ENCODE peak calls at places on chromosomes 1 and 21, in eight cellular contexts. One of them, this sample, is unnamed.

GRCh38 chr1:181250038-181250437 is 161.5 kb downstream of the IER5 start:
- DNase-seq in heart right ventricle: no peak
- DNase-seq in left ventricle myocardium inferior: no peak
- DNase-seq in PC-9: no peak
- DNase-seq in heart left ventricle: no peak
- DNase-seq in neuronal stem cell: no peak
- DNase-seq in colonic mucosa: no peak
- DNase-seq in psoas muscle: no peak
- DNase-seq in this sample: no peak

GRCh38 chr1:84225636-84226035 is 75.9 kb upstream of the SAMD13 start:
- DNase-seq in left ventricle myocardium inferior: no peak
- DNase-seq in neuronal stem cell: no peak
- DNase-seq in psoas muscle: no peak
- DNase-seq in heart left ventricle: no peak
- DNase-seq in heart right ventricle: no peak
- DNase-seq in PC-9: no peak
- DNase-seq in colonic mucosa: no peak
- DNase-seq in this sample: no peak

GRCh38 chr1:24904731-24905354 is 25.2 kb downstream of the RUNX3 start:
- DNase-seq in neuronal stem cell: no peak
- DNase-seq in psoas muscle: no peak
- DNase-seq in heart left ventricle: no peak
- DNase-seq in PC-9: no peak
- DNase-seq in heart right ventricle: no peak
- DNase-seq in colonic mucosa: no peak
- DNase-seq in left ventricle myocardium inferior: no peak
- DNase-seq in this sample: no peak

GRCh38 chr1:241157435-241157834 is 199.6 kb downstream of the RGS7 start:
- DNase-seq in heart right ventricle: no peak
- DNase-seq in heart left ventricle: no peak
- DNase-seq in colonic mucosa: no peak
- DNase-seq in left ventricle myocardium inferior: no peak
- DNase-seq in PC-9: no peak
- DNase-seq in neuronal stem cell: no peak
- DNase-seq in psoas muscle: no peak
- DNase-seq in this sample: no peak

GRCh38 chr1:204172404-204173049 is 6.4 kb upstream of the REN start:
- DNase-seq in neuronal stem cell: no peak
- DNase-seq in colonic mucosa: no peak
- DNase-seq in left ventricle myocardium inferior: no peak
- DNase-seq in PC-9: no peak
- DNase-seq in heart right ventricle: no peak
- DNase-seq in heart left ventricle: no peak
- DNase-seq in psoas muscle: no peak
- DNase-seq in this sample: no peak

GRCh38 chr1:224168859-224169380 is 14.1 kb upstream of the DEGS1 start:
- DNase-seq in heart left ventricle: peak; percentile 37
- DNase-seq in PC-9: peak; percentile 56
- DNase-seq in colonic mucosa: peak; percentile 33
- DNase-seq in neuronal stem cell: no peak
- DNase-seq in psoas muscle: no peak
- DNase-seq in heart right ventricle: peak; percentile 59
- DNase-seq in left ventricle myocardium inferior: no peak
- DNase-seq in this sample: no peak

GRCh38 chr1:89697397-89697796 is 64.5 kb downstream of the LRRC8C start:
- DNase-seq in colonic mucosa: no peak
- DNase-seq in PC-9: no peak
- DNase-seq in heart right ventricle: no peak
- DNase-seq in heart left ventricle: no peak
- DNase-seq in left ventricle myocardium inferior: no peak
- DNase-seq in psoas muscle: no peak
- DNase-seq in neuronal stem cell: no peak
- DNase-seq in this sample: no peak

GRCh38 chr1:110229348-110230001 is 19.4 kb downstream of the KCNC4 start:
- DNase-seq in heart left ventricle: no peak
- DNase-seq in PC-9: peak; percentile 68
- DNase-seq in heart right ventricle: no peak
- DNase-seq in colonic mucosa: no peak
- DNase-seq in psoas muscle: no peak
- DNase-seq in left ventricle myocardium inferior: no peak
- DNase-seq in neuronal stem cell: no peak
- DNase-seq in this sample: no peak

DNA sequence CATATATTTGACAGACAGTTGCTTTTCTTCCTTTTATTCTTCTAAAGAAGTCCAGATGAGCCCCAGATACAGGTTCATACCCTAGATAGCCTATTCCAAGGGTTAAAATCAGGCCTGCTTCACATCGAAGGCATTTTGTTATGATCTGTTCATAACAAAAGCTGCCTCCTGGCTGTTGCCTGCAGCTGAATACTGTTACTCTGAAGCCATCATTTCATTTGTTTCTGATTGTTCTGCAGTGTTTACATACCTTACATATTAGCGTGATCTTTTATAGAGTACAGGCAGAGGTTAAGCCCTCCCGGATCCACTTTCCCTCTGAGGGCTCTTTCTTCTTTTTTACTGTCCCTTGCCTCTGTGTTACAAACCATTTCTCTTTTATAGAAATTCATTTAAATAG is 219.0 kb upstream of the HOOK1 start:
- DNase-seq in psoas muscle: no peak
- DNase-seq in PC-9: no peak
- DNase-seq in left ventricle myocardium inferior: no peak
- DNase-seq in heart right ventricle: no peak
- DNase-seq in heart left ventricle: no peak
- DNase-seq in neuronal stem cell: no peak
- DNase-seq in colonic mucosa: no peak
- DNase-seq in this sample: no peak
- H3K27ac ChIP-seq in psoas muscle: peak overlapping the region; percentile 90
- H3K27ac ChIP-seq in PC-9: peak overlapping the region; percentile 59
- H3K27ac ChIP-seq in left ventricle myocardium inferior: peak overlapping the region; percentile 46
- H3K27ac ChIP-seq in heart right ventricle: peak overlapping the region; percentile 32
- H3K27ac ChIP-seq in heart left ventricle: no peak overlapping the region
- H3K27ac ChIP-seq in neuronal stem cell: no peak overlapping the region
- H3K27ac ChIP-seq in colonic mucosa: peak overlapping the region; percentile 29
- H3K27ac ChIP-seq in this sample: no peak overlapping the region

DNA sequence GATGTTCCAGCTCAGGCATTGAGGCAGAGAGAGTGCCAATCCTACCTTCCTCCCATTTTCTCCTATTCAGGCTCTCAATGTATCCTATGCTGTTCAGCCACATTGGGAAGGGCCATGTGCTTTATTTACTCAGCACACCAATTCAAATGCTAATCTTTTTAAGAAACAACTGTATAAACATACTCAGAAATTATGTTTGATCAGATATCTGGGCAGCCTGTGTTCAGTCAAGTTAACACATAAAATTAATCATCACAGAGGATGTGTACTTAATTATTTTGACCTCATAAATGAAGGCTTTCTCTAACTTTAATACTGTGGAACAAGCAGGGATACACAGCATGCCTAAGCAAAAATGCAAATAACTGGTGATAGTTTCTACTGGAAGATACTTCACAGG is 149.8 kb downstream of the NCAM2 start:
- DNase-seq in colonic mucosa: no peak
- DNase-seq in heart right ventricle: no peak
- DNase-seq in left ventricle myocardium inferior: no peak
- DNase-seq in heart left ventricle: no peak
- DNase-seq in neuronal stem cell: no peak
- DNase-seq in psoas muscle: no peak
- DNase-seq in PC-9: no peak
- DNase-seq in this sample: no peak
- H3K27ac ChIP-seq in colonic mucosa: no peak overlapping the region
- H3K27ac ChIP-seq in heart right ventricle: no peak overlapping the region
- H3K27ac ChIP-seq in left ventricle myocardium inferior: no peak overlapping the region
- H3K27ac ChIP-seq in heart left ventricle: no peak overlapping the region
- H3K27ac ChIP-seq in neuronal stem cell: no peak overlapping the region
- H3K27ac ChIP-seq in psoas muscle: no peak overlapping the region
- H3K27ac ChIP-seq in PC-9: no peak overlapping the region
- H3K27ac ChIP-seq in this sample: no peak overlapping the region

DNA sequence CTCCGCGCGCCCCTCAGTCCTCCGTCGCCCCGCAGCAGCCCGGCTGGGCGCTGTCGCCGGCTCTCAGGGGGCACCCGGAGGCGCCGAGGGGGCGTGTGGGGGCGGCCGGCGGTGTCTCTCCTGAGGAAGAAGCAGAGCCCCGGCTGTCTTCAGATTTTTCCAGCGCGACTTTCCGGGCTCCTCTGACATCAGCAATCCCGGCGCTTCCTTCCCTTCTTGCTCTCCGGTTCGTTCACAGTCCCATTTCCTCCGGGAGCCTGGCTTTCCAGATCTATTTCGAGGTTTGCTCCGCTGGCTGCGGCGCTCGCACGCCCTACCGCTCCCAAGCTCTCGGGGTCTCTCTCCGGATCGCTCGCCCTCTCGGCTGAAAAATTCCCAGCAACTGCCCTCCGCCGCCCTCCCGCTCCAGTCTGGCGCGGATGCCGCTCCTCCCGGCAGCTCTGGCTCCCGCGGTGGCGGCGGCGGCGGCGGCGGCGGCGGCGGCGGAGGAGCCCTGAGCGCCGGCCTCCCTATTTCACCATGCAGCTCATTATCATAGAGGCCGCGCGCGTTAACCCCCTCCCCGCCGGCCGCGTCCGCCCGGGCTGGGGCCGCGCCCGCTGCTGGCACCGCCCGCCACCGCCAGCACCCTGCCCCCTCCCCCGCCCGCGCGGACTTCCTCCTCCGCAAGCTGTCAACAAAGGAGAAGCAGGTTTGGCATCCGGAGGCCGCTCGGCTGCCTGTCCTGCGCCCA is at the start of gene PLXNA2:
- DNase-seq in heart left ventricle: peak; percentile 87
- DNase-seq in PC-9: peak; percentile 81
- DNase-seq in colonic mucosa: peak; percentile 94
- DNase-seq in left ventricle myocardium inferior: peak; percentile 89
- DNase-seq in psoas muscle: peak; percentile 88
- DNase-seq in neuronal stem cell: peak; percentile 79
- DNase-seq in heart right ventricle: peak; percentile 87
- DNase-seq in this sample: peak; percentile 61
- H3K27ac ChIP-seq in heart left ventricle: peak within 1 kb of the TSS; percentile 95
- H3K27ac ChIP-seq in PC-9: no peak within 1 kb of the TSS
- H3K27ac ChIP-seq in colonic mucosa: peak within 1 kb of the TSS; percentile 92
- H3K27ac ChIP-seq in left ventricle myocardium inferior: peak within 1 kb of the TSS; percentile 95
- H3K27ac ChIP-seq in psoas muscle: peak within 1 kb of the TSS; percentile 90
- H3K27ac ChIP-seq in neuronal stem cell: no peak within 1 kb of the TSS
- H3K27ac ChIP-seq in heart right ventricle: peak within 1 kb of the TSS; percentile 93
- H3K27ac ChIP-seq in this sample: peak within 1 kb of the TSS; percentile 61

GRCh38 chr1:47224676-47225399 is 7.2 kb downstream of the TAL1 start:
- DNase-seq in left ventricle myocardium inferior: no peak
- DNase-seq in psoas muscle: no peak
- DNase-seq in colonic mucosa: no peak
- DNase-seq in PC-9: no peak
- DNase-seq in heart right ventricle: no peak
- DNase-seq in heart left ventricle: no peak
- DNase-seq in neuronal stem cell: no peak
- DNase-seq in this sample: no peak
- H3K27ac ChIP-seq in left ventricle myocardium inferior: peak overlapping the region; percentile 44
- H3K27ac ChIP-seq in psoas muscle: no peak overlapping the region
- H3K27ac ChIP-seq in colonic mucosa: no peak overlapping the region
- H3K27ac ChIP-seq in PC-9: no peak overlapping the region
- H3K27ac ChIP-seq in heart right ventricle: no peak overlapping the region
- H3K27ac ChIP-seq in heart left ventricle: no peak overlapping the region
- H3K27ac ChIP-seq in neuronal stem cell: no peak overlapping the region
- H3K27ac ChIP-seq in this sample: no peak overlapping the region

GRCh38 chr1:30586671-30587070 is 136.7 kb downstream of the MATN1 start:
- DNase-seq in neuronal stem cell: no peak
- DNase-seq in colonic mucosa: peak; percentile 14
- DNase-seq in psoas muscle: no peak
- DNase-seq in PC-9: no peak
- DNase-seq in heart left ventricle: no peak
- DNase-seq in heart right ventricle: no peak
- DNase-seq in left ventricle myocardium inferior: no peak
- DNase-seq in this sample: no peak

GRCh38 chr1:30588311-30589073 is 134.9 kb downstream of the MATN1 start:
- DNase-seq in left ventricle myocardium inferior: no peak
- DNase-seq in neuronal stem cell: no peak
- DNase-seq in PC-9: no peak
- DNase-seq in heart left ventricle: no peak
- DNase-seq in colonic mucosa: peak; percentile 6
- DNase-seq in heart right ventricle: no peak
- DNase-seq in psoas muscle: no peak
- DNase-seq in this sample: no peak

DNA sequence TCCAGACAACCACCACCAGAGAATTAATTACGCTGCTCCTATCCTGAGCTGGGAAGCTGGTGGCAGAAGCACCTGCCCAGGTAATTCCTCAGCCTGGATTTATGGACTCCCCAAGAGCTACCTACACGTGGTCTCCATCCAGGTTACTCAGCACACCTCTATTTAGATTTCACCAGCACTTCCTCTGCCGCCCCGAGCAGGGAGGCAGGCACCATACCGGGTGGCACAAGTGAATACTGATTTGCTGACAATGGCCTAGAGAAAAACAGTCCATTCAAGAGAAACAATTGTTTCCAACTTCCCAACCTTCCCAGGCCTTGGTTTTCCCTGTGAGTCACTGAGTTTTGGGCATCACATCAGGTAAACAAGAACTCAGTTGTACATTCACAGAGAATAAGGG is 134.3 kb downstream of the MATN1 start:
- DNase-seq in colonic mucosa: peak; percentile 3
- DNase-seq in heart right ventricle: no peak
- DNase-seq in psoas muscle: no peak
- DNase-seq in neuronal stem cell: no peak
- DNase-seq in PC-9: no peak
- DNase-seq in heart left ventricle: no peak
- DNase-seq in left ventricle myocardium inferior: no peak
- DNase-seq in this sample: no peak
- H3K27ac ChIP-seq in colonic mucosa: no peak overlapping the region
- H3K27ac ChIP-seq in heart right ventricle: no peak overlapping the region
- H3K27ac ChIP-seq in psoas muscle: no peak overlapping the region
- H3K27ac ChIP-seq in neuronal stem cell: no peak overlapping the region
- H3K27ac ChIP-seq in PC-9: no peak overlapping the region
- H3K27ac ChIP-seq in heart left ventricle: no peak overlapping the region
- H3K27ac ChIP-seq in left ventricle myocardium inferior: no peak overlapping the region
- H3K27ac ChIP-seq in this sample: no peak overlapping the region